ENCODE peak calls at places on chromosome 4, in six cellular contexts. D is left ventricle myocardium inferior; A is AG08395; H is C1 segment of cervical spinal cord; G is stimulated activated CD8-positive, alpha-beta memory T cell treated with anti-CD3 and anti-CD28 coated beads, Interleukin-7, amount 100 ng/mL, for 24 hours; C is kidney tubule cell. X is an unnamed sample.

GRCh38 chr4:7186081-7186480 is 6.3 kb upstream of the SORCS2 start:
- DNase-seq in H (no peak), G (no peak), A (no peak), C (no peak), D (no peak), X (no peak)

GRCh38 chr4:2937146-2937857 is 25.9 kb downstream of the NOP14 start:
- DNase-seq in H (no peak), A (no peak), G (no peak), C (peak; percentile 96), D (peak; percentile 18), X (no peak)

GRCh38 chr4:128571747-128572146 is 237.8 kb upstream of the JADE1 start:
- DNase-seq in C (peak; percentile 95), D (no peak), A (peak; percentile 84), G (no peak), H (no peak), X (no peak)

GRCh38 chr4:119087121-119087520 is 48.5 kb upstream of the MYOZ2 start:
- DNase-seq in H (no peak), A (peak; percentile 34), D (no peak), G (no peak), C (peak; percentile 48), X (no peak)

GRCh38 chr4:130955520-130955919 is 1859.6 kb downstream of the C4orf33 start:
- DNase-seq in G (no peak), A (no peak), C (no peak), D (no peak), H (no peak), X (no peak)

GRCh38 chr4:1246901-1247810 is 1.8 kb downstream of the CTBP1 start:
- DNase-seq in D (peak; percentile 19), G (no peak), C (peak; percentile 14), A (no peak), H (no peak), X (no peak)

GRCh38 chr4:149605601-149606378 is 209.9 kb downstream of the IQCM start:
- DNase-seq in A (no peak), D (no peak), C (peak; percentile 76), H (no peak), G (no peak), X (no peak)

GRCh38 chr4:156261230-156261629 is 307.6 kb upstream of the CTSO start:
- DNase-seq in A (no peak), H (no peak), D (no peak), C (peak; percentile 10), G (no peak), X (no peak)

GRCh38 chr4:113272523-113272922 is 223.1 kb downstream of the ANK2 start:
- DNase-seq in C (peak; percentile 68), G (no peak), D (no peak), A (no peak), H (no peak), X (no peak)

GRCh38 chr4:144757969-144758368 is 112.0 kb downstream of the HHIP start:
- DNase-seq in C (no peak), A (no peak), H (no peak), D (no peak), G (no peak), X (no peak)

GRCh38 chr4:2830632-2831610 is 12.7 kb upstream of the ADD1 start:
- DNase-seq in D (peak; percentile 4), G (no peak), H (no peak), A (no peak), C (no peak), X (no peak)

GRCh38 chr4:40662962-40663604 is 33.4 kb upstream of the RBM47 start:
- DNase-seq in H (no peak), C (peak; percentile 89), G (peak; percentile 3), D (no peak), A (peak; percentile 52), X (peak; percentile 17)

GRCh38 chr4:38625508-38625907 is 38.5 kb upstream of the KLF3 start:
- DNase-seq in C (no peak), G (no peak), H (no peak), D (no peak), A (no peak), X (no peak)

GRCh38 chr4:15744016-15744415 is 34.1 kb upstream of the CD38 start:
- DNase-seq in H (no peak), C (no peak), D (no peak), A (no peak), G (no peak), X (no peak)

GRCh38 chr4:139858436-139859225 is 193.0 kb downstream of the MGST2 start:
- DNase-seq in G (no peak), A (no peak), C (peak; percentile 40), H (no peak), D (no peak), X (no peak)

GRCh38 chr4:115334736-115335411 is 221.5 kb upstream of the NDST4 start:
- DNase-seq in C (no peak), A (no peak), H (no peak), D (no peak), G (no peak), X (no peak)

GRCh38 chr4:69617083-69617694 is 22.3 kb downstream of the UGT2A2 start:
- DNase-seq in A (no peak), G (no peak), H (no peak), C (peak; percentile 58), D (no peak), X (no peak)

GRCh38 chr4:147480891-147481576 is at the start of gene EDNRA:
- DNase-seq in G (no peak), C (peak; percentile 40), H (no peak), A (peak; percentile 63), D (peak; percentile 30), X (no peak)

GRCh38 chr4:140353836-140354235 is 19.6 kb upstream of the SCOC start:
- DNase-seq in D (no peak), G (no peak), H (no peak), A (no peak), C (no peak), X (no peak)

GRCh38 chr4:187171731-187172339 is 448.2 kb upstream of the FAT1 start:
- DNase-seq in A (peak; percentile 63), H (no peak), D (no peak), C (peak; percentile 52), G (no peak), X (no peak)

GRCh38 chr4:83128235-83128929 is 13.9 kb upstream of the PLAC8 start:
- DNase-seq in H (no peak), D (no peak), C (peak; percentile 60), G (no peak), A (peak; percentile 84), X (no peak)

GRCh38 chr4:82284475-82284857 is 89.3 kb downstream of the HNRNPD start:
- DNase-seq in C (no peak), D (no peak), H (no peak), A (no peak), G (no peak), X (no peak)

GRCh38 chr4:16043820-16044554 is 39.8 kb downstream of the PROM1 start:
- DNase-seq in D (no peak), H (no peak), G (no peak), A (no peak), C (no peak), X (no peak)

GRCh38 chr4:85153221-85153620 is 186.7 kb upstream of the WDFY3 start:
- DNase-seq in G (no peak), C (no peak), A (no peak), H (no peak), D (no peak), X (no peak)

GRCh38 chr4:183589710-183590109 is 69.3 kb downstream of the RWDD4 start:
- DNase-seq in G (no peak), H (no peak), A (no peak), D (no peak), C (no peak), X (no peak)

X was measured in activated CD4-positive, alpha-beta T cell treated with anti-CD3 and anti-CD28 coated beads for 24 hours.